ENCODE peak calls at places on chromosome 12, in seven cellular contexts. One of them, this sample, is unnamed.

GRCh38 chr12:72442217-72442616 is 170.0 kb downstream of the TRHDE start:
- DNase-seq in HFF-Myc: no peak
- DNase-seq in dorsolateral prefrontal cortex: peak
- DNase-seq in IMR-90: peak
- DNase-seq in GM06990: no peak
- DNase-seq in colonic mucosa: no peak
- DNase-seq in lower lobe of right lung: no peak
- DNase-seq in this sample: no peak

GRCh38 chr12:89064780-89065179 is 287.5 kb downstream of the DUSP6 start:
- DNase-seq in HFF-Myc: no peak
- DNase-seq in dorsolateral prefrontal cortex: no peak
- DNase-seq in IMR-90: peak
- DNase-seq in GM06990: no peak
- DNase-seq in colonic mucosa: no peak
- DNase-seq in lower lobe of right lung: no peak
- DNase-seq in this sample: no peak

GRCh38 chr12:102374190-102374589 is 106.2 kb downstream of the IGF1 start:
- DNase-seq in HFF-Myc: no peak
- DNase-seq in dorsolateral prefrontal cortex: no peak
- DNase-seq in IMR-90: peak
- DNase-seq in GM06990: no peak
- DNase-seq in colonic mucosa: no peak
- DNase-seq in lower lobe of right lung: no peak
- DNase-seq in this sample: no peak

GRCh38 chr12:12267801-12268200 is 957 bp upstream of the LRP6 start:
- DNase-seq in HFF-Myc: no peak
- DNase-seq in dorsolateral prefrontal cortex: no peak
- DNase-seq in IMR-90: no peak
- DNase-seq in GM06990: no peak
- DNase-seq in colonic mucosa: peak
- DNase-seq in lower lobe of right lung: no peak
- DNase-seq in this sample: no peak

GRCh38 chr12:132259364-132259871 is 70.0 kb downstream of the GALNT9 start:
- DNase-seq in HFF-Myc: no peak
- DNase-seq in dorsolateral prefrontal cortex: no peak
- DNase-seq in IMR-90: no peak
- DNase-seq in GM06990: no peak
- DNase-seq in colonic mucosa: no peak
- DNase-seq in lower lobe of right lung: no peak
- DNase-seq in this sample: no peak

GRCh38 chr12:17148706-17149105 is 542.7 kb upstream of the LMO3 start:
- DNase-seq in HFF-Myc: no peak
- DNase-seq in dorsolateral prefrontal cortex: no peak
- DNase-seq in IMR-90: no peak
- DNase-seq in GM06990: no peak
- DNase-seq in colonic mucosa: no peak
- DNase-seq in lower lobe of right lung: no peak
- DNase-seq in this sample: no peak

GRCh38 chr12:111803851-111804250 is 37.1 kb downstream of the ALDH2 start:
- DNase-seq in HFF-Myc: no peak
- DNase-seq in dorsolateral prefrontal cortex: no peak
- DNase-seq in IMR-90: no peak
- DNase-seq in GM06990: no peak
- DNase-seq in colonic mucosa: no peak
- DNase-seq in lower lobe of right lung: peak
- DNase-seq in this sample: no peak

GRCh38 chr12:51820721-51821422 is 27.6 kb downstream of the FIGNL2 start:
- DNase-seq in HFF-Myc: no peak
- DNase-seq in dorsolateral prefrontal cortex: peak
- DNase-seq in IMR-90: peak
- DNase-seq in GM06990: peak
- DNase-seq in colonic mucosa: peak
- DNase-seq in lower lobe of right lung: peak
- DNase-seq in this sample: no peak

GRCh38 chr12:79988368-79988767 is 53.5 kb upstream of the PPP1R12A start:
- DNase-seq in HFF-Myc: no peak
- DNase-seq in dorsolateral prefrontal cortex: no peak
- DNase-seq in IMR-90: peak
- DNase-seq in GM06990: no peak
- DNase-seq in colonic mucosa: no peak
- DNase-seq in lower lobe of right lung: no peak
- DNase-seq in this sample: no peak

GRCh38 chr12:106049105-106049504 is 89.6 kb downstream of the NUAK1 start:
- DNase-seq in HFF-Myc: no peak
- DNase-seq in dorsolateral prefrontal cortex: peak
- DNase-seq in IMR-90: no peak
- DNase-seq in GM06990: no peak
- DNase-seq in colonic mucosa: no peak
- DNase-seq in lower lobe of right lung: no peak
- DNase-seq in this sample: no peak

GRCh38 chr12:117714203-117714602 is 254.6 kb downstream of the KSR2 start:
- DNase-seq in HFF-Myc: no peak
- DNase-seq in dorsolateral prefrontal cortex: no peak
- DNase-seq in IMR-90: no peak
- DNase-seq in GM06990: no peak
- DNase-seq in colonic mucosa: no peak
- DNase-seq in lower lobe of right lung: no peak
- DNase-seq in this sample: no peak

GRCh38 chr12:113370923-113371682 is 12.7 kb downstream of the PLBD2 start:
- DNase-seq in HFF-Myc: no peak
- DNase-seq in dorsolateral prefrontal cortex: no peak
- DNase-seq in IMR-90: no peak
- DNase-seq in GM06990: no peak
- DNase-seq in colonic mucosa: no peak
- DNase-seq in lower lobe of right lung: no peak
- DNase-seq in this sample: no peak

GRCh38 chr12:132084681-132085635 is 59.2 kb downstream of the DDX51 start:
- DNase-seq in HFF-Myc: no peak
- DNase-seq in dorsolateral prefrontal cortex: no peak
- DNase-seq in IMR-90: peak
- DNase-seq in GM06990: peak
- DNase-seq in colonic mucosa: peak
- DNase-seq in lower lobe of right lung: peak
- DNase-seq in this sample: peak

GRCh38 chr12:9587903-9588600 is 19.7 kb downstream of the KLRB1 start:
- DNase-seq in HFF-Myc: no peak
- DNase-seq in dorsolateral prefrontal cortex: no peak
- DNase-seq in IMR-90: no peak
- DNase-seq in GM06990: no peak
- DNase-seq in colonic mucosa: no peak
- DNase-seq in lower lobe of right lung: no peak
- DNase-seq in this sample: no peak

GRCh38 chr12:52613363-52614030 is 4.9 kb downstream of the KRT73 start:
- DNase-seq in HFF-Myc: no peak
- DNase-seq in dorsolateral prefrontal cortex: no peak
- DNase-seq in IMR-90: no peak
- DNase-seq in GM06990: no peak
- DNase-seq in colonic mucosa: peak
- DNase-seq in lower lobe of right lung: no peak
- DNase-seq in this sample: no peak

GRCh38 chr12:99985129-99985570 is 414 bp upstream of the ANKS1B start:
- DNase-seq in HFF-Myc: no peak
- DNase-seq in dorsolateral prefrontal cortex: no peak
- DNase-seq in IMR-90: no peak
- DNase-seq in GM06990: no peak
- DNase-seq in colonic mucosa: no peak
- DNase-seq in lower lobe of right lung: no peak
- DNase-seq in this sample: no peak

GRCh38 chr12:17301544-17301943 is 695.6 kb upstream of the LMO3 start:
- DNase-seq in HFF-Myc: no peak
- DNase-seq in dorsolateral prefrontal cortex: no peak
- DNase-seq in IMR-90: no peak
- DNase-seq in GM06990: no peak
- DNase-seq in colonic mucosa: no peak
- DNase-seq in lower lobe of right lung: no peak
- DNase-seq in this sample: no peak

GRCh38 chr12:111359231-111359913 is 9.5 kb downstream of the PHETA1 start:
- DNase-seq in HFF-Myc: no peak
- DNase-seq in dorsolateral prefrontal cortex: no peak
- DNase-seq in IMR-90: no peak
- DNase-seq in GM06990: no peak
- DNase-seq in colonic mucosa: no peak
- DNase-seq in lower lobe of right lung: no peak
- DNase-seq in this sample: no peak

GRCh38 chr12:113348849-113349536 is 9.4 kb upstream of the PLBD2 start:
- DNase-seq in HFF-Myc: no peak
- DNase-seq in dorsolateral prefrontal cortex: no peak
- DNase-seq in IMR-90: no peak
- DNase-seq in GM06990: no peak
- DNase-seq in colonic mucosa: no peak
- DNase-seq in lower lobe of right lung: no peak
- DNase-seq in this sample: no peak

GRCh38 chr12:13980548-13981295 is 680 bp downstream of the GRIN2B start:
- DNase-seq in HFF-Myc: no peak
- DNase-seq in dorsolateral prefrontal cortex: peak
- DNase-seq in IMR-90: no peak
- DNase-seq in GM06990: peak
- DNase-seq in colonic mucosa: no peak
- DNase-seq in lower lobe of right lung: no peak
- DNase-seq in this sample: no peak

GRCh38 chr12:49505672-49506071 is 33.2 kb upstream of the KCNH3 start:
- DNase-seq in HFF-Myc: no peak
- DNase-seq in dorsolateral prefrontal cortex: no peak
- DNase-seq in IMR-90: peak
- DNase-seq in GM06990: no peak
- DNase-seq in colonic mucosa: no peak
- DNase-seq in lower lobe of right lung: no peak
- DNase-seq in this sample: no peak

GRCh38 chr12:49503674-49504180 is 35.1 kb upstream of the KCNH3 start:
- DNase-seq in HFF-Myc: no peak
- DNase-seq in dorsolateral prefrontal cortex: no peak
- DNase-seq in IMR-90: peak
- DNase-seq in GM06990: no peak
- DNase-seq in colonic mucosa: peak
- DNase-seq in lower lobe of right lung: no peak
- DNase-seq in this sample: peak

GRCh38 chr12:49511410-49511809 is 27.4 kb upstream of the KCNH3 start:
- DNase-seq in HFF-Myc: no peak
- DNase-seq in dorsolateral prefrontal cortex: no peak
- DNase-seq in IMR-90: no peak
- DNase-seq in GM06990: no peak
- DNase-seq in colonic mucosa: no peak
- DNase-seq in lower lobe of right lung: no peak
- DNase-seq in this sample: no peak

GRCh38 chr12:49502590-49502989 is 36.2 kb upstream of the KCNH3 start:
- DNase-seq in HFF-Myc: no peak
- DNase-seq in dorsolateral prefrontal cortex: no peak
- DNase-seq in IMR-90: peak
- DNase-seq in GM06990: no peak
- DNase-seq in colonic mucosa: no peak
- DNase-seq in lower lobe of right lung: no peak
- DNase-seq in this sample: no peak

DNA sequence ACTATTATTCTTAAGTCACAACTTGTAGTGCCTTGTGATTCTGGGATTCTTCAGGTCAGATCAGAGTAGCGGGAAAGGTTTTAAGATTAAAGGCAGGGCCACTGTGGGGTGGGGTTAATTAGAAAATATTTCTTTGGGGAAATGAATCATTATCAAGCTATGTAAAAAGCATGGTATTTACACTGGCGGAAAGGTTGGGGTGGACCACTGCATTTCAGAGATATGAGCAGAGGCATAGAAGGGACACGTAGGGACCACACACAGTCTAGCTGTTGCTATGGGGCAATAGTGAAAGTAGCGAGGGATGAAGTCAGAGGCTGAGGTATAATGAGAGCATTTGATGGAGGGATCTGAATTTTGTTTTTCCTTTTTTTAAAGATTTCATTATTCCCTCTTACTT is 31.7 kb upstream of the KCNH3 start:
- DNase-seq in HFF-Myc: peak
- DNase-seq in dorsolateral prefrontal cortex: no peak
- DNase-seq in IMR-90: peak
- DNase-seq in GM06990: no peak
- DNase-seq in colonic mucosa: no peak
- DNase-seq in lower lobe of right lung: no peak
- DNase-seq in this sample: peak
- H3K4me3 ChIP-seq in HFF-Myc: no peak
- H3K4me3 ChIP-seq in dorsolateral prefrontal cortex: no peak
- H3K4me3 ChIP-seq in IMR-90: no peak
- H3K4me3 ChIP-seq in GM06990: no peak
- H3K4me3 ChIP-seq in colonic mucosa: no peak
- H3K4me3 ChIP-seq in lower lobe of right lung: no peak
- H3K4me3 ChIP-seq in this sample: no peak

GRCh38 chr12:64824130-64824499 is 332 bp upstream of the TBC1D30 start:
- DNase-seq in HFF-Myc: no peak
- DNase-seq in dorsolateral prefrontal cortex: no peak
- DNase-seq in IMR-90: no peak
- DNase-seq in GM06990: no peak
- DNase-seq in colonic mucosa: no peak
- DNase-seq in lower lobe of right lung: no peak
- DNase-seq in this sample: no peak
- H3K4me3 ChIP-seq in HFF-Myc: peak
- H3K4me3 ChIP-seq in dorsolateral prefrontal cortex: peak
- H3K4me3 ChIP-seq in IMR-90: peak
- H3K4me3 ChIP-seq in GM06990: peak
- H3K4me3 ChIP-seq in colonic mucosa: peak
- H3K4me3 ChIP-seq in lower lobe of right lung: peak
- H3K4me3 ChIP-seq in this sample: peak

GRCh38 chr12:19546611-19547162 is 107.4 kb downstream of the AEBP2 start:
- DNase-seq in HFF-Myc: no peak
- DNase-seq in dorsolateral prefrontal cortex: peak
- DNase-seq in IMR-90: peak
- DNase-seq in GM06990: no peak
- DNase-seq in colonic mucosa: no peak
- DNase-seq in lower lobe of right lung: no peak
- DNase-seq in this sample: no peak
- H3K4me3 ChIP-seq in HFF-Myc: no peak
- H3K4me3 ChIP-seq in dorsolateral prefrontal cortex: peak
- H3K4me3 ChIP-seq in IMR-90: no peak
- H3K4me3 ChIP-seq in GM06990: no peak
- H3K4me3 ChIP-seq in colonic mucosa: no peak
- H3K4me3 ChIP-seq in lower lobe of right lung: peak
- H3K4me3 ChIP-seq in this sample: no peak

GRCh38 chr12:116276433-116277216 is 868 bp downstream of the MED13L start:
- DNase-seq in HFF-Myc: no peak
- DNase-seq in dorsolateral prefrontal cortex: peak
- DNase-seq in IMR-90: peak
- DNase-seq in GM06990: peak
- DNase-seq in colonic mucosa: peak
- DNase-seq in lower lobe of right lung: peak
- DNase-seq in this sample: peak

GRCh38 chr12:116278259-116278595 is 734 bp upstream of the MED13L start:
- DNase-seq in HFF-Myc: no peak
- DNase-seq in dorsolateral prefrontal cortex: no peak
- DNase-seq in IMR-90: no peak
- DNase-seq in GM06990: no peak
- DNase-seq in colonic mucosa: no peak
- DNase-seq in lower lobe of right lung: no peak
- DNase-seq in this sample: no peak

GRCh38 chr12:116273813-116274551 is 3.5 kb downstream of the MED13L start:
- DNase-seq in HFF-Myc: no peak
- DNase-seq in dorsolateral prefrontal cortex: no peak
- DNase-seq in IMR-90: no peak
- DNase-seq in GM06990: no peak
- DNase-seq in colonic mucosa: no peak
- DNase-seq in lower lobe of right lung: no peak
- DNase-seq in this sample: no peak

GRCh38 chr12:116277393-116278258 is at the start of gene MED13L:
- DNase-seq in HFF-Myc: no peak
- DNase-seq in dorsolateral prefrontal cortex: peak
- DNase-seq in IMR-90: peak
- DNase-seq in GM06990: peak
- DNase-seq in colonic mucosa: peak
- DNase-seq in lower lobe of right lung: peak
- DNase-seq in this sample: peak

GRCh38 chr12:116274552-116275375 is 2.7 kb downstream of the MED13L start:
- DNase-seq in HFF-Myc: no peak
- DNase-seq in dorsolateral prefrontal cortex: no peak
- DNase-seq in IMR-90: no peak
- DNase-seq in GM06990: no peak
- DNase-seq in colonic mucosa: no peak
- DNase-seq in lower lobe of right lung: no peak
- DNase-seq in this sample: no peak
- H3K4me3 ChIP-seq in HFF-Myc: peak
- H3K4me3 ChIP-seq in dorsolateral prefrontal cortex: peak
- H3K4me3 ChIP-seq in IMR-90: no peak
- H3K4me3 ChIP-seq in GM06990: no peak
- H3K4me3 ChIP-seq in colonic mucosa: peak
- H3K4me3 ChIP-seq in lower lobe of right lung: peak
- H3K4me3 ChIP-seq in this sample: peak

This sample was measured in astrocyte of the cerebellum.